ENCODE peak calls at places on chromosomes 3 and 15, in seven cellular contexts. O is cardiac fibroblast, Y is GM10248, C is NB4, Q is nephron progenitor cell, A is MCF 10A, K is body of pancreas. J is an unnamed sample.

GRCh38 chr3:151819910-151820309 is 6.0 kb downstream of the AADAC start:
- DNase-seq in Y (no peak), O (no peak), C (no peak), Q (no peak), K (no peak), A (no peak), J (no peak)

GRCh38 chr15:51046799-51047449 is 47.8 kb downstream of the TNFAIP8L3 start:
- DNase-seq in C (no peak), K (peak), Q (no peak), O (peak), A (peak), Y (no peak), J (no peak)

GRCh38 chr3:109137766-109138165 is 1.2 kb downstream of the C3orf85 start:
- DNase-seq in Q (peak), O (no peak), Y (no peak), A (no peak), K (no peak), C (no peak), J (no peak)

GRCh38 chr3:12253521-12253920 is 35.3 kb upstream of the PPARG start:
- DNase-seq in Q (no peak), A (no peak), Y (no peak), O (peak), K (no peak), C (peak), J (no peak)

GRCh38 chr3:178525180-178525704 is 11.0 kb upstream of the KCNMB2 start:
- DNase-seq in A (no peak), Y (no peak), C (no peak), Q (no peak), K (no peak), O (peak), J (no peak)

GRCh38 chr3:138781012-138781470 is 53.7 kb downstream of the PIK3CB start:
- DNase-seq in Q (no peak), A (no peak), O (no peak), C (no peak), Y (no peak), K (peak), J (no peak)

GRCh38 chr3:122081543-122081942 is 26.4 kb downstream of the CD86 start:
- DNase-seq in A (peak), O (no peak), Q (no peak), Y (no peak), C (no peak), K (no peak), J (no peak)

GRCh38 chr3:149233323-149233722 is 11.7 kb upstream of the CP start:
- DNase-seq in A (no peak), Y (no peak), C (no peak), K (no peak), Q (no peak), O (no peak), J (no peak)

GRCh38 chr3:16243706-16244490 is 20.8 kb downstream of the DPH3 start:
- DNase-seq in C (no peak), A (peak), K (no peak), Y (no peak), O (peak), Q (no peak), J (no peak)

GRCh38 chr3:77535116-77535515 is 495.2 kb downstream of the ROBO2 start:
- DNase-seq in K (no peak), Q (no peak), A (no peak), O (no peak), C (no peak), Y (no peak), J (no peak)

GRCh38 chr3:15634671-15635661 is 33.4 kb downstream of the BTD start:
- DNase-seq in K (no peak), C (no peak), O (peak), A (no peak), Y (no peak), Q (no peak), J (no peak)

GRCh38 chr3:134406331-134407246 is 32.3 kb upstream of the AMOTL2 start:
- DNase-seq in A (no peak), C (no peak), Q (peak), O (peak), Y (no peak), K (peak), J (peak)

GRCh38 chr3:57951106-57951882 is 56.9 kb upstream of the FLNB start:
- DNase-seq in O (peak), Q (peak), C (peak), K (peak), Y (peak), A (peak), J (no peak)

GRCh38 chr3:182803596-182803995 is 10.3 kb downstream of the ATP11B start:
- DNase-seq in Y (no peak), Q (no peak), K (no peak), C (no peak), A (no peak), O (no peak), J (no peak)

GRCh38 chr3:105401691-105402149 is 35.0 kb downstream of the ALCAM start:
- DNase-seq in K (no peak), O (peak), C (no peak), Q (no peak), Y (no peak), A (peak), J (no peak)

GRCh38 chr15:87746333-87746732 is 510.2 kb downstream of the NTRK3 start:
- DNase-seq in O (no peak), A (no peak), K (no peak), Q (no peak), Y (no peak), C (no peak), J (no peak)

GRCh38 chr3:134357914-134358811 is 16.1 kb downstream of the AMOTL2 start:
- DNase-seq in Q (peak), Y (peak), A (peak), K (no peak), O (peak), C (peak), J (no peak)

GRCh38 chr3:156728267-156728985 is 54.0 kb downstream of the TIPARP start:
- DNase-seq in Y (no peak), K (no peak), Q (no peak), C (no peak), O (no peak), A (no peak), J (no peak)

GRCh38 chr15:77461486-77461885 is 40.8 kb downstream of the HMG20A start:
- DNase-seq in A (no peak), Q (no peak), O (no peak), K (no peak), C (no peak), Y (no peak), J (no peak)

GRCh38 chr3:194871143-194871863 is 185.6 kb downstream of the FAM43A start:
- DNase-seq in Q (peak), O (peak), A (peak), K (peak), C (peak), Y (peak), J (peak)

GRCh38 chr15:73881539-73882320 is 8.4 kb downstream of the TBC1D21 start:
- DNase-seq in K (no peak), O (no peak), C (no peak), A (no peak), Y (no peak), Q (no peak), J (no peak)

GRCh38 chr15:46366360-46367007 is 731.7 kb downstream of the SQOR start:
- DNase-seq in A (no peak), O (no peak), C (no peak), Q (no peak), K (no peak), Y (no peak), J (no peak)

GRCh38 chr3:20012164-20012563 is at the start of gene PP2D1:
- DNase-seq in Q (no peak), O (no peak), Y (no peak), C (no peak), A (no peak), K (no peak), J (no peak)

GRCh38 chr15:81642451-81642990 is 268.5 kb upstream of the TMC3 start:
- DNase-seq in O (no peak), C (no peak), K (no peak), Y (no peak), A (no peak), Q (no peak), J (no peak)

GRCh38 chr3:70889162-70890045 is 577.0 kb upstream of the MDFIC2 start:
- DNase-seq in O (peak), Q (no peak), Y (no peak), K (peak), A (no peak), C (no peak), J (no peak)

GRCh38 chr15:54854667-54855066 is 342.1 kb downstream of the RSL24D1 start:
- DNase-seq in K (no peak), Y (no peak), A (no peak), Q (no peak), O (no peak), C (no peak), J (no peak)

GRCh38 chr3:16311960-16312451 is 47.0 kb downstream of the OXNAD1 start:
- DNase-seq in O (peak), Q (no peak), K (no peak), A (no peak), Y (no peak), C (peak), J (no peak)

GRCh38 chr3:13723676-13724207 is 156.1 kb downstream of the WNT7A start:
- DNase-seq in Q (no peak), Y (no peak), O (no peak), A (no peak), K (no peak), C (no peak), J (no peak)

GRCh38 chr15:75031773-75032302 is 8.4 kb downstream of the PPCDC start:
- DNase-seq in A (no peak), Y (no peak), C (no peak), O (no peak), K (no peak), Q (no peak), J (no peak)

GRCh38 chr15:27210176-27210575 is 239.2 kb downstream of the GABRG3 start:
- DNase-seq in K (no peak), C (no peak), O (no peak), A (no peak), Y (no peak), Q (no peak), J (no peak)

DNA sequence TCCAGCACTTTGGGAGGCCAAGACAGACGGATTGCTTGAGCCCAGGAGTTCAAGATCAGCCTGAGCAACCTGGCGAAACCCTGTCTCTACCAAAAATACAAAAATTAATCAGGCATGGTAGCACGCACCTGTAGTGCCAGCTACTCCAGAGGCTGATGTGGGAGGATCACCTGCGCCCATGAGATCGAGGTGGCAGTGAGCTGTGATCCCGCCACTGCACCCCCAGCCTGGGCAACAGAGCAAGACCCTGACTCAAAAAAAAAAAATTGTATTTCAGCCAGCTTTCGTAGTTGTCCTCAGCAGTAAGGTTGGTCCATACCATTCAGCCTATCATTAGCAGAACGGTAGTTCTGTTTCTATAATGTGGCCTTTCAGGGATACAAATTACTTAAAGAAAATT is 66.6 kb upstream of the FURIN start:
- DNase-seq in C (no peak), Y (no peak), O (no peak), Q (no peak), A (no peak), K (no peak), J (no peak)
- TF ChIP-seq CTCF in C (no peak), Y (no peak), O (no peak), Q (no peak), A (no peak), K (no peak), J (no peak)

DNA sequence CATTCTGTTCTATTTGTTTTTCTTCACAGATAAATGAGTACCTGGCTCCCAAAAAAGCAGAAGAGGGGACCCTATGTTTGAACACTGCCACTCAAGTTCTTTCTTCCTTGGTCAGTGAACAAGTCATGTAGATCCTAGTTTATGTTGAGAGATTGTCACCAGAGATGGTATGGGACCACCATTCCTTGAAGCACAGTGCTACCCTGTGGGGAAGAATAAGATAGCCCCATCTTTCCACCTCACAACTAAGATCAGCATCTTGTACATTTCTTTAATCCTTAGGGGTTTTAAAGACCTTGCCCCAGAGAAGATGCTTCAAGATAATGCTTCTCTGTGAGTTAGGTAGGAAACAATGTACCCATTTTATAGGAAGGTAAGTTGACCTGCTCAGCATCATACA is 233.5 kb upstream of the WNT5A start:
- DNase-seq in C (no peak), A (peak), K (no peak), Q (no peak), O (peak), Y (peak), J (no peak)
- TF ChIP-seq CTCF in C (no peak), A (no peak), K (no peak), Q (peak), O (peak), Y (peak), J (no peak)

GRCh38 chr15:64019764-64020163 is 26.5 kb downstream of the DAPK2 start:
- DNase-seq in A (no peak), K (peak), C (no peak), O (no peak), Y (no peak), Q (no peak), J (no peak)

GRCh38 chr15:64024172-64025050 is 21.9 kb downstream of the DAPK2 start:
- DNase-seq in K (no peak), Q (no peak), C (peak), O (peak), A (peak), Y (no peak), J (no peak)

GRCh38 chr15:64017591-64018163 is 28.6 kb downstream of the DAPK2 start:
- DNase-seq in O (peak), C (no peak), A (peak), K (no peak), Y (no peak), Q (no peak), J (no peak)

GRCh38 chr15:64023215-64023614 is 23.1 kb downstream of the DAPK2 start:
- DNase-seq in K (no peak), O (no peak), Q (no peak), Y (no peak), C (no peak), A (no peak), J (no peak)

DNA sequence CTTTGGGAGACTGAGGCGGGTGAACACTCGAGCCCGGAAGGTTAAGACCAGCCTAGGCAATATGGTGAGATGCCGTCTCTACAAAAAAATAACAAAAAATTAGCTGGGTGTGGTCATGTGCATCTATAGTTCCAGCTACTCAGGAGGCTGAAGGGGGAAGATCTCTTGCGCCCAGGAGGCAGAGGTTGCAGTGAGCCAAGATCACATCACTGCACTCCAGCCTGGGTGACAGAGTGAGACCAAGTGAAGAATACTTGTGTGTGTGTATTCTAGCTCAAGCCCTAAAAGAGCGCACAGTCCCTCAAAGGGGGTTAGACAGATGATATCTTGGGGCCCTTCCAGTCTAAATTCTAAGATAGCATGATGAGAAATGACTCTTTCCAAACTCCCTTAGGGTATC is 23.7 kb downstream of the DAPK2 start:
- DNase-seq in Q (no peak), Y (no peak), A (no peak), O (no peak), C (no peak), K (no peak), J (no peak)
- TF ChIP-seq CTCF in Q (no peak), Y (no peak), A (no peak), O (no peak), C (no peak), K (no peak), J (no peak)

GRCh38 chr3:85162905-85163304 is 204.1 kb downstream of the CADM2 start:
- DNase-seq in K (no peak), C (no peak), Q (no peak), O (no peak), A (no peak), Y (no peak), J (no peak)

GRCh38 chr3:85170646-85171045 is 211.9 kb downstream of the CADM2 start:
- DNase-seq in K (no peak), A (no peak), Q (no peak), O (no peak), Y (no peak), C (no peak), J (no peak)

GRCh38 chr3:85172001-85172400 is 213.2 kb downstream of the CADM2 start:
- DNase-seq in Q (no peak), A (no peak), O (no peak), C (no peak), K (no peak), Y (no peak), J (no peak)

GRCh38 chr3:85164446-85164845 is 205.7 kb downstream of the CADM2 start:
- DNase-seq in Q (no peak), K (no peak), A (no peak), O (no peak), Y (no peak), C (no peak), J (no peak)

GRCh38 chr3:85167576-85167975 is 208.8 kb downstream of the CADM2 start:
- DNase-seq in C (no peak), Q (no peak), O (no peak), Y (no peak), K (no peak), A (no peak), J (no peak)
- TF ChIP-seq CTCF in C (no peak), Q (no peak), O (no peak), Y (no peak), K (no peak), A (no peak), J (no peak)